ENCODE peak calls at places on chromosomes 12 and 14, in four cellular contexts. One of them, this sample, is unnamed.

GRCh38 chr12:111074965-111075364 is 154.6 kb upstream of the MYL2 start:
- DNase-seq in K562: no peak
- DNase-seq in GM12878: no peak
- DNase-seq in endothelial cell of umbilical vein: no peak
- DNase-seq in this sample: no peak

GRCh38 chr12:132579747-132580146 is 30.6 kb downstream of the LRCOL1 start:
- DNase-seq in K562: no peak
- DNase-seq in endothelial cell of umbilical vein: no peak
- DNase-seq in GM12878: no peak
- DNase-seq in this sample: no peak

GRCh38 chr14:99157676-99158075 is 114.3 kb downstream of the BCL11B start:
- DNase-seq in K562: no peak
- DNase-seq in endothelial cell of umbilical vein: no peak
- DNase-seq in GM12878: no peak
- DNase-seq in this sample: no peak

GRCh38 chr14:104450811-104451401 is 128.7 kb upstream of the C14orf180 start:
- DNase-seq in K562: no peak
- DNase-seq in GM12878: no peak
- DNase-seq in endothelial cell of umbilical vein: no peak
- DNase-seq in this sample: no peak

GRCh38 chr14:99132821-99133562 is 139.0 kb downstream of the BCL11B start:
- DNase-seq in K562: no peak
- DNase-seq in endothelial cell of umbilical vein: no peak
- DNase-seq in GM12878: no peak
- DNase-seq in this sample: no peak

GRCh38 chr12:63132201-63132600 is 18.8 kb downstream of the AVPR1A start:
- DNase-seq in endothelial cell of umbilical vein: no peak
- DNase-seq in K562: no peak
- DNase-seq in GM12878: no peak
- DNase-seq in this sample: no peak

GRCh38 chr12:52417742-52418141 is 11.6 kb upstream of the KRT82 start:
- DNase-seq in K562: no peak
- DNase-seq in GM12878: no peak
- DNase-seq in endothelial cell of umbilical vein: no peak
- DNase-seq in this sample: no peak

GRCh38 chr14:89425931-89426330 is 8.9 kb upstream of the FOXN3 start:
- DNase-seq in GM12878: peak
- DNase-seq in endothelial cell of umbilical vein: peak
- DNase-seq in K562: no peak
- DNase-seq in this sample: peak

GRCh38 chr12:69161835-69162234 is 77.5 kb upstream of the CPSF6 start:
- DNase-seq in GM12878: peak
- DNase-seq in endothelial cell of umbilical vein: no peak
- DNase-seq in K562: no peak
- DNase-seq in this sample: no peak

GRCh38 chr12:102634216-102634615 is 153.9 kb upstream of the IGF1 start:
- DNase-seq in GM12878: no peak
- DNase-seq in K562: no peak
- DNase-seq in endothelial cell of umbilical vein: no peak
- DNase-seq in this sample: peak

GRCh38 chr14:20469890-20470858 is 968 bp downstream of the PNP start:
- DNase-seq in K562: peak
- DNase-seq in GM12878: no peak
- DNase-seq in endothelial cell of umbilical vein: peak
- DNase-seq in this sample: peak

GRCh38 chr12:27305673-27306504 is 26.7 kb upstream of the BMAL2 start:
- DNase-seq in K562: no peak
- DNase-seq in GM12878: no peak
- DNase-seq in endothelial cell of umbilical vein: peak
- DNase-seq in this sample: peak

GRCh38 chr12:58654021-58654420 is 266.3 kb downstream of the LRIG3 start:
- DNase-seq in K562: no peak
- DNase-seq in GM12878: no peak
- DNase-seq in endothelial cell of umbilical vein: no peak
- DNase-seq in this sample: no peak

GRCh38 chr12:45309826-45310626 is 94.1 kb downstream of the ANO6 start:
- DNase-seq in endothelial cell of umbilical vein: no peak
- DNase-seq in GM12878: no peak
- DNase-seq in K562: no peak
- DNase-seq in this sample: peak

DNA sequence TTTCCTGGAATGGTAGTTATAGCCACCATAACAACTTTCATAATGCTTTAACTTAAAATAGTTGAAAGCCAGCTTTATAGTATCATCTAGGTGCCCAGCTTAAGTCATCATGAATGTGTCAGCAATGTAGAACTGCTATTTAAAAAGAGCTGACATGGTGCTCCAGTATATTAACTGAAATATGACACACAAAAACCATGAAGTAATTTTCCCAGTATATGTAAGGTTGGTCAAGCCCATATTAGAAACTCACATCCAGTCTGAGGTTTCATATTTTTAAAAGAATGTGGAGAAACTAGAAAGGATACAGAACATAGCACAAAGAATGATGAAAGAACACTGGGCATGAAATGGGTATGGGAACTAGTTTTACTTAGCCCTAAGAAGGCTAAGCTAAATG is 121.3 kb upstream of the KRAS start:
- DNase-seq in endothelial cell of umbilical vein: no peak
- DNase-seq in K562: no peak
- DNase-seq in GM12878: no peak
- DNase-seq in this sample: no peak
- TF ChIP-seq FOS in endothelial cell of umbilical vein: no peak
- TF ChIP-seq FOS in K562: no peak
- TF ChIP-seq FOS in GM12878: no peak
- TF ChIP-seq FOS in this sample: no peak

DNA sequence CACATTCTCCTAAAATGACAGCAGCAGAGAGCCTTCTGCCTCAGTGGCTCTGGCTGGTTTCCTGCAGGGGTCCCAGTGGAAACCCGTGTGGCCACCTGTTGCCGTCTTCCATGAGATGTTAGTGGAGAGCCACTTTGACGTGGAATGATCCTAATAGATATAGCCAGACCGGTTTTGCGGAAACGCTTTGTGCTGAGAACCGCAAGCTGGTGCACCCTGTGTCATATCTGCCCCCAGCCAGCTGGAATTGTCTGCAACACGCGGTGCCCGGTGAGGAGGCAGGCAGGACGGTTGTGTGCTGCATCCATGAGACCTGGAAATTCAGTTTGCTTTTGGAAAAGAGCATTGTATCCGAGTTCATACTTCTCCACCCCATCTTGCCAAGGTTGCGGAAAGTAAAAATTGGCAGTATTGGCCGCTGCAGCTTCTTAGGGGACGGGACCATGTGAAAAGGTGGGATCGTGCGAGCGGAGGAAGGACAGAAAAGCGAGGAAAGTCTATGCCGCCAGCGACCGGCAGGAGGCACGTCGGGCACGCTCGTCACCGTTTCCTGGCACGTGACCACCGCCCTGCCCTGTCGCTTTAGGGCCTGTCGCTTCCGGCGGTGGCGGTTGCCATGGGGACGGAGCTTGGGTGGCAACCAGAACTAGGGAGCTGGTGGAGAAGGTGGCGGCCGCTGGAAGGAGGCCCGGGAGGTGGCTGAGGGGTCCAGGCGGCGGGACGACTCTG is at the start of gene CFAP251:
- DNase-seq in GM12878: peak
- DNase-seq in K562: no peak
- DNase-seq in endothelial cell of umbilical vein: peak
- DNase-seq in this sample: peak
- TF ChIP-seq FOS in GM12878: no peak
- TF ChIP-seq FOS in K562: no peak
- TF ChIP-seq FOS in endothelial cell of umbilical vein: no peak
- TF ChIP-seq FOS in this sample: no peak

GRCh38 chr12:30440826-30441602 is 254.7 kb downstream of the IPO8 start:
- DNase-seq in endothelial cell of umbilical vein: peak
- DNase-seq in K562: peak
- DNase-seq in GM12878: no peak
- DNase-seq in this sample: peak
- TF ChIP-seq FOS in endothelial cell of umbilical vein: no peak
- TF ChIP-seq FOS in K562: no peak
- TF ChIP-seq FOS in GM12878: no peak
- TF ChIP-seq FOS in this sample: no peak

GRCh38 chr14:75977544-75977943 is 4.3 kb downstream of the TGFB3 start:
- DNase-seq in GM12878: no peak
- DNase-seq in endothelial cell of umbilical vein: no peak
- DNase-seq in K562: no peak
- DNase-seq in this sample: no peak

GRCh38 chr14:75980856-75981255 is 939 bp downstream of the TGFB3 start:
- DNase-seq in GM12878: no peak
- DNase-seq in K562: no peak
- DNase-seq in endothelial cell of umbilical vein: no peak
- DNase-seq in this sample: no peak

GRCh38 chr14:75978249-75978731 is 3.5 kb downstream of the TGFB3 start:
- DNase-seq in endothelial cell of umbilical vein: no peak
- DNase-seq in GM12878: no peak
- DNase-seq in K562: no peak
- DNase-seq in this sample: no peak

GRCh38 chr14:75979641-75980422 is 2.0 kb downstream of the TGFB3 start:
- DNase-seq in endothelial cell of umbilical vein: no peak
- DNase-seq in K562: no peak
- DNase-seq in GM12878: no peak
- DNase-seq in this sample: no peak

DNA sequence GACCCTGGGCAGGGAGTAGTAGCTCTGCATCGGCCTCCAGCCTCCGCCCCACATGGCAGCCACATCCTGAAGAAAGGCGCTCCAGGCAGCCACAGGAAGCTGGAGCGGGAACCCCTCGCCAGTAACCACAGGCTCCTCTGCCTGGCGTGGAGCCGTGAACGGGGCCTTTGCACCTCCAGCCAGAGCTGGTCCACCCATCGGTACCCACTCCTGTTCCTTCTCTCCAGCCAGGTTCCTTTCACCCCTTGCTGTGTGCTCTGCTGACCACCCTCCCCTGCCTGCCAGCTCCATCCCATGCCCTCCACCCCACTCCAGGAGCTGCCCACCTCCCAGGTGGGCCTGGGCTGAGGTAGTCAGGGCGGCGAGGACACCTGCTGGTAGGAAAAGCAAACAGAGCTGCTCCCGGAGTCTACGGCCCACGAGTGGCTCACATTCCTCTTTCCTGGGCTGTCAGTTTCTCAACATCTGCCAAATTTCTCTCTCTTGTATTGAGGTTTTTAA is 2.7 kb downstream of the TGFB3 start:
- DNase-seq in endothelial cell of umbilical vein: no peak
- DNase-seq in GM12878: no peak
- DNase-seq in K562: peak
- DNase-seq in this sample: peak
- TF ChIP-seq FOS in endothelial cell of umbilical vein: no peak
- TF ChIP-seq FOS in GM12878: no peak
- TF ChIP-seq FOS in K562: no peak
- TF ChIP-seq FOS in this sample: no peak

GRCh38 chr12:103748875-103749274 is 92.2 kb downstream of the NT5DC3 start:
- DNase-seq in K562: no peak
- DNase-seq in GM12878: no peak
- DNase-seq in endothelial cell of umbilical vein: no peak
- DNase-seq in this sample: no peak
- TF ChIP-seq FOS in K562: no peak
- TF ChIP-seq FOS in GM12878: no peak
- TF ChIP-seq FOS in endothelial cell of umbilical vein: no peak
- TF ChIP-seq FOS in this sample: no peak

GRCh38 chr14:22506778-22507351 is 82.2 kb downstream of the DAD1 start:
- DNase-seq in K562: no peak
- DNase-seq in endothelial cell of umbilical vein: no peak
- DNase-seq in GM12878: no peak
- DNase-seq in this sample: no peak
- TF ChIP-seq FOS in K562: no peak
- TF ChIP-seq FOS in endothelial cell of umbilical vein: no peak
- TF ChIP-seq FOS in GM12878: no peak
- TF ChIP-seq FOS in this sample: no peak

GRCh38 chr14:71648725-71649124 is 283.5 kb upstream of the RGS6 start:
- DNase-seq in GM12878: no peak
- DNase-seq in endothelial cell of umbilical vein: no peak
- DNase-seq in K562: no peak
- DNase-seq in this sample: no peak

GRCh38 chr14:71645656-71646055 is 286.6 kb upstream of the RGS6 start:
- DNase-seq in GM12878: no peak
- DNase-seq in K562: no peak
- DNase-seq in endothelial cell of umbilical vein: no peak
- DNase-seq in this sample: peak

GRCh38 chr14:71650187-71650586 is 282.0 kb upstream of the RGS6 start:
- DNase-seq in endothelial cell of umbilical vein: peak
- DNase-seq in K562: no peak
- DNase-seq in GM12878: no peak
- DNase-seq in this sample: peak

GRCh38 chr14:71647086-71647784 is 285.0 kb upstream of the RGS6 start:
- DNase-seq in K562: no peak
- DNase-seq in GM12878: no peak
- DNase-seq in endothelial cell of umbilical vein: no peak
- DNase-seq in this sample: no peak

GRCh38 chr14:71646518-71646917 is 285.7 kb upstream of the RGS6 start:
- DNase-seq in endothelial cell of umbilical vein: no peak
- DNase-seq in GM12878: no peak
- DNase-seq in K562: no peak
- DNase-seq in this sample: no peak
- TF ChIP-seq FOS in endothelial cell of umbilical vein: no peak
- TF ChIP-seq FOS in GM12878: no peak
- TF ChIP-seq FOS in K562: no peak
- TF ChIP-seq FOS in this sample: no peak

GRCh38 chr12:5173511-5174011 is 129.9 kb downstream of the KCNA5 start:
- DNase-seq in K562: no peak
- DNase-seq in GM12878: no peak
- DNase-seq in endothelial cell of umbilical vein: no peak
- DNase-seq in this sample: no peak

GRCh38 chr12:5172886-5173285 is 129.2 kb downstream of the KCNA5 start:
- DNase-seq in K562: no peak
- DNase-seq in GM12878: no peak
- DNase-seq in endothelial cell of umbilical vein: no peak
- DNase-seq in this sample: no peak

GRCh38 chr12:5168148-5168547 is 124.5 kb downstream of the KCNA5 start:
- DNase-seq in endothelial cell of umbilical vein: no peak
- DNase-seq in K562: no peak
- DNase-seq in GM12878: no peak
- DNase-seq in this sample: no peak

GRCh38 chr12:5170894-5171293 is 127.2 kb downstream of the KCNA5 start:
- DNase-seq in GM12878: no peak
- DNase-seq in endothelial cell of umbilical vein: no peak
- DNase-seq in K562: no peak
- DNase-seq in this sample: peak

DNA sequence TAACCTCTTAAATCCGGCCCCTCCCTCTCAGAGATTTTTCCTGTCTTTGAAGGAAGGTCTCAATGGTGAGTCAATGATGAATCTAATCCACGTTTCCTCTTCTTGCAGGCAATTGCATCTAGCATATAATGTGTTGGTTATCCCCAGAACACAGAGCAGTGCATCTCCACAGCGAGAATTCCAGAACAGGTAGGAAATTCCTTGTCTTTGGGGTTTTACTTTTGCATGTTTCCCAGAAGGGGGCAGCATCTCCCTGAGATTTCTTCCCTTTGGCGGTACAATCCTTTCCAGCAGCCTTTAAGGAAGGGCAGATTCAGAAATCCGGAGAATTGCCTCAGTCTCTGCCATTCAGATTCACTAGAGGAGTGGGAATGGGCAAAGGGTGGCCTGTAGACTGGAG is 128.0 kb downstream of the KCNA5 start:
- DNase-seq in K562: peak
- DNase-seq in GM12878: no peak
- DNase-seq in endothelial cell of umbilical vein: peak
- DNase-seq in this sample: peak
- TF ChIP-seq FOS in K562: no peak
- TF ChIP-seq FOS in GM12878: no peak
- TF ChIP-seq FOS in endothelial cell of umbilical vein: no peak
- TF ChIP-seq FOS in this sample: no peak

This sample was measured in IMR-90.